ENCODE peak calls at places on chromosome 21, in four cellular contexts. B, Q, P and S are unnamed samples.

GRCh38 chr21:24115141-24115540 is 1492.1 kb downstream of the MRPL39 start:
- DNase-seq in P (no peak), B (no peak), Q (no peak), S (no peak)

GRCh38 chr21:22106720-22107410 is 1108.7 kb downstream of the NCAM2 start:
- DNase-seq in P (no peak), B (no peak), Q (no peak), S (no peak)

GRCh38 chr21:46650476-46651098 is 15.1 kb downstream of the PRMT2 start:
- DNase-seq in P (no peak), Q (no peak), B (no peak), S (no peak)

GRCh38 chr21:28754862-28755261 is 237.8 kb downstream of the LTN1 start:
- DNase-seq in B (no peak), P (no peak), Q (no peak), S (no peak)

GRCh38 chr21:28445081-28445830 is 547.4 kb downstream of the LTN1 start:
- DNase-seq in B (no peak), P (peak), Q (peak), S (no peak)

GRCh38 chr21:46295996-46296752 is 10.0 kb downstream of the YBEY start:
- DNase-seq in P (peak), Q (peak), B (no peak), S (peak)

GRCh38 chr21:46413365-46413696 is 45.4 kb upstream of the DIP2A start:
- DNase-seq in Q (no peak), B (no peak), P (no peak), S (no peak)

GRCh38 chr21:38506606-38507331 is 8.5 kb upstream of the ERG start:
- DNase-seq in Q (no peak), B (no peak), P (no peak), S (no peak)

GRCh38 chr21:21383126-21383525 is 384.9 kb downstream of the NCAM2 start:
- DNase-seq in Q (peak), P (peak), B (no peak), S (no peak)

GRCh38 chr21:28118570-28118969 is 874.1 kb downstream of the LTN1 start:
- DNase-seq in B (no peak), P (no peak), Q (no peak), S (no peak)

GRCh38 chr21:32886339-32886738 is 114.8 kb upstream of the PAXBP1 start:
- DNase-seq in P (no peak), B (no peak), Q (no peak), S (no peak)

GRCh38 chr21:24045373-24045772 is 1561.9 kb downstream of the MRPL39 start:
- DNase-seq in P (no peak), B (no peak), Q (no peak), S (no peak)

GRCh38 chr21:29148535-29148934 is 18.1 kb downstream of the MAP3K7CL start:
- DNase-seq in B (no peak), Q (peak), P (peak), S (no peak)

GRCh38 chr21:16752109-16752508 is 760.7 kb upstream of the CXADR start:
- DNase-seq in P (no peak), Q (no peak), B (no peak), S (no peak)

GRCh38 chr21:38422067-38422466 is 76.2 kb downstream of the ERG start:
- DNase-seq in Q (no peak), B (no peak), P (no peak), S (peak)

GRCh38 chr21:18164933-18165332 is 79.7 kb upstream of the CHODL start:
- DNase-seq in B (no peak), Q (no peak), P (no peak), S (no peak)

GRCh38 chr21:26169611-26170470 is 729 bp downstream of the APP start:
- DNase-seq in B (peak), P (peak), Q (peak), S (peak)

GRCh38 chr21:18801468-18801867 is 397.9 kb upstream of the TMPRSS15 start:
- DNase-seq in P (no peak), B (no peak), Q (peak), S (no peak)

GRCh38 chr21:27220416-27220815 is 253.5 kb upstream of the ADAMTS5 start:
- DNase-seq in P (no peak), Q (no peak), B (no peak), S (no peak)

GRCh38 chr21:46472246-46472645 is 13.6 kb downstream of the DIP2A start:
- DNase-seq in B (no peak), Q (no peak), P (no peak), S (no peak)

GRCh38 chr21:32386195-32386870 is 6.5 kb downstream of the URB1 start:
- DNase-seq in B (peak), Q (no peak), P (peak), S (no peak)

GRCh38 chr21:21103692-21104091 is 105.5 kb downstream of the NCAM2 start:
- DNase-seq in B (no peak), Q (no peak), P (no peak), S (no peak)

GRCh38 chr21:24197956-24198355 is 1409.3 kb downstream of the MRPL39 start:
- DNase-seq in B (no peak), Q (no peak), P (no peak), S (no peak)

GRCh38 chr21:45250272-45250671 is 37.4 kb downstream of the POFUT2 start:
- DNase-seq in B (no peak), P (no peak), Q (no peak), S (no peak)
- TF ChIP-seq CTCF in B (no peak), P (no peak), Q (no peak), S (no peak)

DNA sequence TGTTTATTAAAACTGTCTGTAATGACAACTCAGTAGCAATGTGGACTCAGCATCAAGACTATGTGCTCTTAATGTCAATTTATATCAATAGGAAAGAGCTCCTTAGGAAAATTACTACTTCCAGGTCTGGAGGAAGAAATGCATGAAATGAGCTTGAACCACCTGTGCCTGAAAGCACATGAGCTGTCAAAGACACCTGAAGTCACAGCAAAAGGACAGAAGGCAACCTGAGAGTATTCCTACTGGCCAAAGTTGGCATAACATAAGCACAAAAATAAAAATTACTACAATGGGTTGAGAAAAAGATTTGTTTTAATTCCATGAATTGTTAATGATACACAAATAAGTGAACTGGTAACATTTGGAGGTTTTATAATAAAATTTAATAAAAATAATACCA is 13.4 kb upstream of the KRTAP7-1 start:
- DNase-seq in Q (no peak), B (no peak), P (no peak), S (no peak)
- TF ChIP-seq CTCF in Q (no peak), B (no peak), P (no peak), S (no peak)

DNA sequence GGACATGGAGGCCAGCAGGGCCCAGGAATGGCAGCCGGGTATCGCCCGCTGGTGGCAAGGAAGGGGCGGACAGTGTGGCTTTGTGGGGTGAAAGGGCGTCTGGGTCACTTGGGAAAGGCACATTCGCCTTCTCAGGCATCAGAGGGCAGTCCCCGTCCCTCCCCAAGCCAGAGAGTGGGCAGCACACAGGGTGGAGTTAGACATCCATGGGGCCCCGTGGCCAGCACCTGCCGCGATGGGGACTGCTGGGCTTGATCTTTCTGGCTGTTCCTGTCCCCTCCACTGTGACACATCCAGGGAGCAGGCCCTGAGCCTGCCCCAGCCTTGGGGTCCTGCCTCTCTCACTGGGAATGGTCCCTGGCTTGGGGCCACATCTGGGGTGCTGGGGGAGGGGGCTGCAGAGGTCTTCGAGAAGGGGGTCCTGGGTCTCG is 4.0 kb upstream of the TRPM2 start:
- DNase-seq in Q (no peak), B (no peak), P (no peak), S (no peak)
- TF ChIP-seq CTCF in Q (no peak), B (no peak), P (no peak), S (no peak)

GRCh38 chr21:42145569-42146250 is 73.2 kb upstream of the ABCG1 start:
- DNase-seq in Q (peak), B (peak), P (peak), S (peak)
- TF ChIP-seq CTCF in Q (peak), B (peak), P (peak), S (peak)

GRCh38 chr21:34037009-34037408 is 36.4 kb upstream of the MRPS6 start:
- DNase-seq in Q (no peak), P (no peak), B (no peak), S (no peak)

GRCh38 chr21:34037446-34037845 is 35.9 kb upstream of the MRPS6 start:
- DNase-seq in P (no peak), B (no peak), Q (peak), S (no peak)

GRCh38 chr21:34031835-34032370 is 41.5 kb upstream of the MRPS6 start:
- DNase-seq in B (no peak), Q (no peak), P (no peak), S (no peak)

GRCh38 chr21:34035619-34036354 is 37.6 kb upstream of the MRPS6 start:
- DNase-seq in B (no peak), P (no peak), Q (no peak), S (no peak)

DNA sequence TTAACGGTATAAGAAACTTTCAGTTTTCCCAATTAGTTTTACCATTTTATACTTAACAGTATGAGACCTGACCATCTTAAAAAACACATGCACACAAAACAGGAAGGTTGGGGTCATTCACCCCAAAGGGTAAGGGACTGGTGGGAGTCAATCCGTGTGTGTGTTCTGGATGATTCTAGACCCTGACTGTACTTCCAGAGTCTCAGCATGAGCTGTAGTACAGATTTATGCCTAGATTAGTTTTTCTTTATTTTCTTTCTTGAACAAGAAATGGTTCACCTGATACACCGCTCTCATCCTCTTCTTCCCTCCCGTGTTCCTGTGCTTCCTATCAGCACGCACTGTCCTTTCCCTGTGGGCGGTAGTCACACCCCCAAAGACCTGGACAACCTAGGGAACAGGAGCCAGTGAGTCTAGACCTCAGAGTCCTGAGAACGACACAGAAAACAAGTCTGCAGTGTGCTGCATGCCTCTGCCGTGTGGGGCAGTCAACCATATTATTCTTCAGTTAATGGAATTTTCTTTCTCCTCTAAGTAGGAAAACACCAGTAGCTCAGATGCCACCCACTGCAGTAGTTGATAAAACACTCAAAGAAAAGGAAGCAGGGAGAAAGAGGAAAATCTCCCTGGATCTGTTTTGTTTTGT is 38.9 kb upstream of the MRPS6 start:
- DNase-seq in Q (no peak), B (no peak), P (no peak), S (no peak)
- TF ChIP-seq CTCF in Q (no peak), B (no peak), P (peak), S (no peak)

DNA sequence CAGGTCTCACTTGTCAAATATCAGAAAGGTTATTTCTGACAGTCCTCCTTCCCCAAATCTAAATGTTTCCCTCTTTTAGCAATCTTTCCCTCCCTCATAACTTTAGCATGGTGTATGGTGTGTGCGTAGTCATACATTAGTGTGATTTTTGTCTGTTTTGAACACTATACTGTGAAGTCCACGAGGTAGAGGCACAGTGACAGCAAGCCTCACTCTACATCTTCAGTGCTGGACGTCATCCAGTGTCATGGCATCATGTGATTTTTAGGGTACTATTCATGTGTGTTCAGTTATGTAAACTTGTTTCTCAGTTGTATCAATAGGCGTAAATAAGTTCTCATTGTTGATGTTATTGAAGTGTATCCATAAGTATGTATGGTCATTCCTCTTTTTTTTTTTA is 39.1 kb downstream of the DYRK1A start:
- DNase-seq in Q (no peak), B (no peak), P (no peak), S (no peak)
- TF ChIP-seq CTCF in Q (no peak), B (no peak), P (no peak), S (no peak)

GRCh38 chr21:43361493-43362296 is 65.2 kb downstream of the SIK1 start:
- DNase-seq in Q (peak), P (peak), B (no peak), S (no peak)

GRCh38 chr21:43362928-43363314 is 64.0 kb downstream of the SIK1 start:
- DNase-seq in P (no peak), B (no peak), Q (peak), S (no peak)

GRCh38 chr21:43360441-43361126 is 66.3 kb downstream of the SIK1 start:
- DNase-seq in B (no peak), P (no peak), Q (no peak), S (no peak)

GRCh38 chr21:43362306-43362927 is 64.5 kb downstream of the SIK1 start:
- DNase-seq in P (peak), Q (peak), B (no peak), S (peak)

GRCh38 chr21:43361127-43361492 is 65.8 kb downstream of the SIK1 start:
- DNase-seq in B (no peak), P (peak), Q (no peak), S (no peak)
- TF ChIP-seq CTCF in B (no peak), P (peak), Q (no peak), S (no peak)

GRCh38 chr21:15291621-15292266 is 226.9 kb upstream of the NRIP1 start:
- DNase-seq in P (no peak), Q (no peak), B (peak), S (no peak)
- TF ChIP-seq CTCF in P (no peak), Q (no peak), B (no peak), S (no peak)

DNA sequence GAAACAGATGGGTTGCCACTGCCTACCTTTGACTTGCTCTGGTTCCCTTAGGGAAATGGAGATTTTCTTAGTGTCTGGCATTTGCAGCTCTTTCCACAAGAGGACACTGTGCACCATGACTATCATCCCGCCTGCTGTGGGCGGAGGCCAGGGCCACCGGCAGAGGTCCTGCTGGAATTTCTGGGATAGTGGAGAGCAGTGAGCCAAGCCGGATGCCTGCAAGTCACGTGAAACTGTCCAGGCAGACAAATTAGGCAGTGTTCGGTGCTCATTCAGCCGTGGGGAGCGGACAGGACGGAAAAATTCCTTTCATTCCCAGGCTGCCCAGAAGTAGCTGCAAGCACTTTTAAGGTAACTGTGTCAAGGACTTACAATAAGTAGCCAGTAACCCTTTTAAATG is 43.4 kb downstream of the IGSF5 start:
- DNase-seq in B (peak), P (peak), Q (peak), S (peak)
- TF ChIP-seq CTCF in B (peak), P (peak), Q (peak), S (peak)

GRCh38 chr21:35932232-35932911 is 128.0 kb downstream of the SETD4 start:
- DNase-seq in B (no peak), Q (peak), P (peak), S (no peak)

DNA sequence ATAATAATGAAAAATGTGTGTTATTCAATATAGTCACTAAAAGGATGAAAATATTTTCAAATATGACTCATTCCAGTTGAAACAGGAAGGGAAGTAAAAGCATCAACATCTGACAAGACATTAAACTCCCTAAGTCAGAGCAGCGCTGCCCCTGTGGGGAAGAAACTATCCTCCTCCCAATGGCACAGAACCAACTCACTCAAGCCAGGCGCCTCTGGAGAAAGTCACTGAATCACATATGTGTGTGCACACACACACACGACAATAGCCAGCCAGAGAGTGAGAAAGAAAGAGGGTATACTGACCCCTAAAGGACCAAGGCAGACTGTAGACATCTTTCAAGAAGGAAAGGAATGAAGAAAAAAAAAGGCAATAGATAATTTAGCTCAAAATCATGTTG is 126.9 kb downstream of the SETD4 start:
- DNase-seq in Q (peak), B (no peak), P (peak), S (peak)
- TF ChIP-seq CTCF in Q (peak), B (no peak), P (peak), S (no peak)